ENCODE peak calls at places on chromosomes 4 and X, in eight cellular contexts. Z, Q, B, K, H, O, A and M are unnamed samples.
A peak's percentile ranks its signal among the peaks of the same experiment; 100 is the strongest.

GRCh38 chr4:44425614-44426208 is 22.9 kb downstream of the KCTD8 start:
- DNase-seq in B (peak; percentile 84), O (no peak), Q (peak; percentile 19), H (no peak), K (no peak), A (no peak), Z (peak; percentile 59), M (no peak)

GRCh38 chr4:34723606-34724005 is 1520.7 kb downstream of the ARAP2 start:
- DNase-seq in Q (no peak), B (no peak), O (no peak), K (no peak), Z (no peak), H (no peak), A (no peak), M (no peak)

GRCh38 chr4:8558080-8558960 is 21.9 kb upstream of the GPR78 start:
- DNase-seq in Q (no peak), H (no peak), O (no peak), Z (no peak), K (peak; percentile 42), B (no peak), A (no peak), M (no peak)

GRCh38 chr4:181944527-181944926 is 298.7 kb upstream of the TENM3 start:
- DNase-seq in Q (no peak), H (no peak), Z (no peak), O (no peak), A (no peak), K (no peak), B (no peak), M (no peak)

GRCh38 chrX:119218198-119218597 is 17.9 kb upstream of the PGRMC1 start:
- DNase-seq in K (no peak), Z (no peak), O (no peak), B (no peak), H (no peak), A (no peak), Q (peak; percentile 27), M (no peak)

GRCh38 chr4:184396001-184396400 is 78.3 kb downstream of the IRF2 start:
- DNase-seq in K (no peak), B (no peak), Q (no peak), H (no peak), Z (no peak), O (no peak), A (no peak), M (no peak)

GRCh38 chr4:166165829-166166420 is 292.9 kb downstream of the TLL1 start:
- DNase-seq in H (peak; percentile 58), Q (peak; percentile 70), K (no peak), O (no peak), Z (peak; percentile 40), A (no peak), B (peak; percentile 89), M (no peak)

GRCh38 chrX:50967734-50968133 is 57.2 kb downstream of the BMP15 start:
- DNase-seq in K (no peak), Q (no peak), H (no peak), O (no peak), Z (no peak), B (no peak), A (no peak), M (no peak)

GRCh38 chr4:80463509-80463908 is 128.0 kb downstream of the CFAP299 start:
- DNase-seq in A (no peak), B (no peak), Z (no peak), O (no peak), K (no peak), Q (no peak), H (no peak), M (no peak)

GRCh38 chr4:95510877-95511276 is 37.9 kb downstream of the UNC5C start:
- DNase-seq in A (no peak), B (no peak), H (no peak), Z (no peak), O (no peak), K (no peak), Q (no peak), M (no peak)

GRCh38 chrX:118368398-118368797 is 22.5 kb downstream of the WDR44 start:
- DNase-seq in O (no peak), B (no peak), Z (no peak), A (no peak), H (no peak), K (no peak), Q (no peak), M (no peak)

GRCh38 chrX:119095936-119096335 is 23.1 kb downstream of the CT47C1 start:
- DNase-seq in K (no peak), O (no peak), H (no peak), Z (no peak), Q (no peak), B (no peak), A (no peak), M (no peak)

GRCh38 chr4:93384897-93385296 is 443.7 kb upstream of the ATOH1 start:
- DNase-seq in A (no peak), Q (no peak), O (no peak), H (no peak), B (no peak), K (no peak), Z (no peak), M (no peak)

GRCh38 chr4:122150896-122151295 is 1.2 kb upstream of the BLTP1 start:
- DNase-seq in Q (no peak), Z (no peak), A (no peak), H (no peak), K (no peak), B (peak; percentile 71), O (no peak), M (no peak)

GRCh38 chrX:48714573-48714972 is 18.0 kb downstream of the SUV39H1 start:
- DNase-seq in Q (no peak), O (no peak), H (no peak), A (no peak), B (no peak), Z (no peak), K (no peak), M (no peak)

GRCh38 chr4:158769175-158769831 is 477 bp downstream of the FNIP2 start:
- DNase-seq in Z (peak; percentile 43), A (peak; percentile 60), Q (peak; percentile 35), B (peak; percentile 44), H (peak; percentile 2), K (peak; percentile 88), O (peak; percentile 2), M (peak; percentile 58)

GRCh38 chr4:122652379-122652778 is 31.5 kb upstream of the IL21 start:
- DNase-seq in H (peak; percentile 27), O (peak; percentile 17), A (no peak), B (peak; percentile 62), Z (peak; percentile 39), Q (no peak), K (no peak), M (no peak)

GRCh38 chr4:113683143-113683542 is 78.4 kb downstream of the CAMK2D start:
- DNase-seq in Z (no peak), K (no peak), O (peak; percentile 67), H (no peak), A (no peak), Q (no peak), B (no peak), M (no peak)

GRCh38 chr4:176889776-176890175 is 97.1 kb upstream of the VEGFC start:
- DNase-seq in B (no peak), A (no peak), Q (no peak), O (no peak), Z (no peak), H (no peak), K (no peak), M (no peak)

GRCh38 chr4:88177981-88178632 is 19.7 kb upstream of the ABCG2 start:
- DNase-seq in K (no peak), Q (no peak), B (peak; percentile 51), O (no peak), H (peak; percentile 85), A (no peak), Z (no peak), M (no peak)

GRCh38 chr4:184416913-184417734 is 57.2 kb downstream of the IRF2 start:
- DNase-seq in H (no peak), Z (no peak), Q (peak; percentile 24), O (peak; percentile 17), A (no peak), B (no peak), K (no peak), M (no peak)

GRCh38 chrX:138858438-138858837 is 146.9 kb upstream of the FGF13 start:
- DNase-seq in O (no peak), Q (no peak), H (no peak), A (no peak), Z (no peak), B (no peak), K (no peak), M (no peak)

GRCh38 chrX:33183366-33183765 is 28.0 kb downstream of the DMD start:
- DNase-seq in B (peak; percentile 39), O (no peak), K (no peak), Q (no peak), H (no peak), A (peak; percentile 11), Z (no peak), M (peak; percentile 31)

GRCh38 chrX:66015152-66015827 is 24.6 kb downstream of the VSIG4 start:
- DNase-seq in H (no peak), K (peak; percentile 85), A (peak; percentile 9), O (no peak), Z (peak; percentile 4), Q (no peak), B (peak; percentile 64), M (no peak)

GRCh38 chrX:20237864-20238263 is 28.8 kb downstream of the RPS6KA3 start:
- DNase-seq in K (no peak), O (no peak), B (no peak), H (no peak), Q (no peak), Z (no peak), A (no peak), M (no peak)

GRCh38 chrX:101659601-101660063 is at the start of gene ARMCX2:
- DNase-seq in A (peak; percentile 33), Z (peak; percentile 30), O (no peak), K (peak; percentile 78), B (peak; percentile 59), H (peak; percentile 44), Q (peak; percentile 81), M (peak; percentile 63)

GRCh38 chr4:89486042-89486441 is 178.4 kb upstream of the GPRIN3 start:
- DNase-seq in Q (no peak), A (no peak), K (no peak), Z (no peak), B (peak; percentile 37), O (no peak), H (no peak), M (no peak)

GRCh38 chr4:15003891-15004700 is 1.8 kb downstream of the CPEB2 start:
- DNase-seq in O (peak; percentile 18), B (no peak), Z (peak; percentile 54), H (no peak), Q (peak; percentile 28), K (peak; percentile 95), A (peak; percentile 50), M (peak; percentile 75)

GRCh38 chr4:137705171-137705783 is 173.0 kb upstream of the PCDH18 start:
- DNase-seq in B (peak; percentile 77), Z (no peak), O (no peak), A (no peak), H (no peak), K (no peak), Q (no peak), M (no peak)

GRCh38 chr4:42306221-42307109 is 90.8 kb upstream of the SHISA3 start:
- DNase-seq in K (no peak), Q (no peak), B (no peak), Z (no peak), O (no peak), H (no peak), A (no peak), M (peak; percentile 48)

GRCh38 chrX:110667706-110668105 is 127.9 kb downstream of the CHRDL1 start:
- DNase-seq in K (no peak), B (no peak), Q (no peak), Z (peak; percentile 31), A (no peak), H (peak; percentile 87), O (no peak), M (no peak)

GRCh38 chr4:147340111-147340510 is 140.8 kb upstream of the EDNRA start:
- DNase-seq in Q (no peak), B (no peak), O (no peak), A (no peak), K (no peak), H (no peak), Z (no peak), M (no peak)

GRCh38 chr4:173958445-173958844 is 325.0 kb downstream of the FBXO8 start:
- DNase-seq in K (no peak), A (no peak), O (no peak), Q (no peak), Z (no peak), B (no peak), H (no peak), M (no peak)

GRCh38 chrX:115957862-115958490 is 212.6 kb upstream of the AGTR2 start:
- DNase-seq in Z (no peak), K (no peak), B (no peak), O (no peak), Q (peak; percentile 27), H (no peak), A (no peak), M (no peak)